ENCODE peak calls at places on chromosomes 3 and 15, in six cellular contexts. D is astrocyte; T is choroid plexus epithelial cell; Y is AG04449; V is CD8-positive, alpha-beta T cell; X is A549. F is an unnamed sample.

GRCh38 chr3:13515786-13516783 is 32.8 kb upstream of the FBLN2 start:
- DNase-seq in V (no peak), X (no peak), Y (no peak), T (peak), D (no peak), F (no peak)

GRCh38 chr3:4334548-4334947 is 31.4 kb downstream of the SETMAR start:
- DNase-seq in X (no peak), D (no peak), V (no peak), Y (no peak), T (no peak), F (no peak)

GRCh38 chr3:9780451-9780797 is 10.7 kb upstream of the CAMK1 start:
- DNase-seq in Y (no peak), X (no peak), D (no peak), T (no peak), V (no peak), F (no peak)

GRCh38 chr3:33355611-33356010 is 78.4 kb downstream of the FBXL2 start:
- DNase-seq in Y (no peak), T (peak), V (no peak), X (no peak), D (peak), F (no peak)

GRCh38 chr3:140501054-140501769 is 176.7 kb upstream of the TRIM42 start:
- DNase-seq in V (no peak), X (no peak), Y (no peak), T (no peak), D (peak), F (peak)

GRCh38 chr3:142894493-142894892 is 5.6 kb upstream of the PCOLCE2 start:
- DNase-seq in T (no peak), X (no peak), V (no peak), Y (no peak), D (no peak), F (no peak)

GRCh38 chr3:195906865-195907729 is 1.3 kb downstream of the TNK2 start:
- DNase-seq in Y (no peak), T (no peak), D (no peak), V (peak), X (no peak), F (no peak)

GRCh38 chr3:85360742-85361387 is 402.1 kb downstream of the CADM2 start:
- DNase-seq in T (peak), V (no peak), Y (no peak), D (peak), X (peak), F (peak)

GRCh38 chr3:32143849-32144757 is 37.7 kb downstream of the GPD1L start:
- DNase-seq in D (peak), T (peak), X (peak), Y (peak), V (peak), F (peak)

GRCh38 chr3:62604746-62605351 is 231.5 kb upstream of the FEZF2 start:
- DNase-seq in Y (no peak), X (no peak), V (no peak), D (no peak), T (no peak), F (no peak)

GRCh38 chr3:42652611-42653302 is 740 bp upstream of the ZBTB47 start:
- DNase-seq in X (peak), D (peak), Y (peak), T (peak), V (no peak), F (peak)

GRCh38 chr15:100544946-100545345 is 16.2 kb upstream of the CERS3 start:
- DNase-seq in Y (no peak), D (no peak), V (no peak), X (no peak), T (no peak), F (no peak)

GRCh38 chr3:65732060-65732933 is 306.4 kb downstream of the MAGI1 start:
- DNase-seq in T (peak), D (peak), V (no peak), Y (no peak), X (peak), F (peak)

GRCh38 chr15:60592386-60593339 is 113.7 kb upstream of the ICE2 start:
- DNase-seq in V (peak), T (peak), Y (no peak), D (peak), X (peak), F (no peak)

GRCh38 chr3:57048052-57048671 is 12.3 kb upstream of the SPATA12 start:
- DNase-seq in V (no peak), Y (no peak), X (no peak), D (peak), T (no peak), F (no peak)

GRCh38 chr3:53114412-53115074 is 15.7 kb downstream of the RFT1 start:
- DNase-seq in D (peak), Y (no peak), T (no peak), X (no peak), V (no peak), F (no peak)

GRCh38 chr3:197499427-197499826 is 56.3 kb downstream of the BDH1 start:
- DNase-seq in V (no peak), T (peak), X (peak), D (peak), Y (no peak), F (no peak)

GRCh38 chr3:4829031-4829394 is 150.2 kb upstream of the BHLHE40 start:
- DNase-seq in D (peak), V (no peak), T (no peak), X (no peak), Y (no peak), F (no peak)

GRCh38 chr3:44130249-44130648 is 111.4 kb upstream of the TOPAZ1 start:
- DNase-seq in T (no peak), X (no peak), Y (no peak), V (no peak), D (no peak), F (no peak)

GRCh38 chr3:123080864-123081562 is 14.2 kb downstream of the PDIA5 start:
- DNase-seq in T (no peak), D (no peak), V (no peak), Y (no peak), X (no peak), F (no peak)

GRCh38 chr15:56734013-56734625 is 810 bp upstream of the ZNF280D start:
- DNase-seq in X (no peak), D (no peak), Y (no peak), T (no peak), V (no peak), F (no peak)
- H3K4me3 ChIP-seq in X (peak), D (no peak), Y (peak), T (no peak), V (peak), F (peak)

DNA sequence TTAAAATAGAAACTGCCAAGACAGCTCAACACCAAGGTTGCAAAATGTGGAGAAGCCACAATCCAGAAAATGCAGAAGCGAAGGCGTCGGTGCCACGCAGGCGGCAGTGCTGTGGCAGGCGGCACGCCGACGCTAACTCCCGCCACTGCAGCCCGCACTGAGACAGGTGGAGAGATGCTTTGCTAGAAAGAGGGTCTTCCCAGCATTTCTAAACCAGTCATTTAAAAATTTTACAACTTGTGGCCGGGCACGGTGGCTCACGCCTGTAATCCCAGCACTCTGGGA is 23.2 kb downstream of the CYFIP1 start:
- DNase-seq in X (no peak), D (no peak), V (no peak), T (no peak), Y (no peak), F (no peak)
- TF ChIP-seq CTCF in X (no peak), D (no peak), V (no peak), T (no peak), Y (no peak), F (no peak)

GRCh38 chr3:181318321-181318720 is 328.8 kb upstream of the DNAJC19 start:
- DNase-seq in D (no peak), V (no peak), X (no peak), T (no peak), Y (no peak), F (no peak)

GRCh38 chr3:181317521-181317920 is 328.0 kb upstream of the DNAJC19 start:
- DNase-seq in D (no peak), Y (no peak), V (no peak), X (no peak), T (no peak), F (no peak)

GRCh38 chr3:181316481-181316880 is 326.9 kb upstream of the DNAJC19 start:
- DNase-seq in T (peak), D (peak), V (no peak), X (no peak), Y (no peak), F (no peak)

GRCh38 chr3:181311186-181311585 is 321.6 kb upstream of the DNAJC19 start:
- DNase-seq in Y (no peak), V (no peak), X (no peak), T (no peak), D (no peak), F (no peak)

DNA sequence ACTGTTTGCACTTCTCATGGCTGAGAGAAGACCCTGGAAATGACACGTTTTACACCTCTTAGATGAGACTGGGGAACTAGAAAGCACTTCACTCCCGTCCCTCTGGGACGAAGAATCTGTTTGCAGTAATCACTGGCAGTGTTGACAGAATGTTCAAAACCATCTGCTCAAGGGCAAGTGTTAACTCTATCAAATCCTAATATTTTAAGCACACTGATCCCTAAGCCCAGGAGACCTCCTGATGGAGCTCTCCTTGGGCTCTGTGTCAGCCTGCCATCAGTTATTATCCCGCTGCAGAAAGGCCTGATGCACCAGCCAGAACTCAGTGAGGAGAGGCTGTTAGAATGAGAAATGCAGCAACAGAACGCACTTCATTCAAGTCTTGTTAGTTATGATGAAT is 323.8 kb upstream of the DNAJC19 start:
- DNase-seq in D (no peak), T (no peak), X (no peak), Y (no peak), V (no peak), F (no peak)
- H3K4me3 ChIP-seq in D (no peak), T (no peak), X (no peak), Y (no peak), V (no peak), F (no peak)

GRCh38 chr15:99176757-99177156 is 71.9 kb downstream of the SYNM start:
- DNase-seq in X (no peak), V (no peak), T (no peak), Y (no peak), D (no peak), F (no peak)

GRCh38 chr15:99180963-99181306 is 68.4 kb downstream of the TTC23 start:
- DNase-seq in D (no peak), Y (no peak), X (no peak), T (no peak), V (no peak), F (no peak)

GRCh38 chr15:99181544-99181943 is 67.8 kb downstream of the TTC23 start:
- DNase-seq in V (no peak), T (peak), D (no peak), X (no peak), Y (no peak), F (no peak)

GRCh38 chr15:99177679-99178078 is 71.7 kb downstream of the TTC23 start:
- DNase-seq in V (no peak), D (no peak), T (no peak), Y (no peak), X (no peak), F (no peak)

DNA sequence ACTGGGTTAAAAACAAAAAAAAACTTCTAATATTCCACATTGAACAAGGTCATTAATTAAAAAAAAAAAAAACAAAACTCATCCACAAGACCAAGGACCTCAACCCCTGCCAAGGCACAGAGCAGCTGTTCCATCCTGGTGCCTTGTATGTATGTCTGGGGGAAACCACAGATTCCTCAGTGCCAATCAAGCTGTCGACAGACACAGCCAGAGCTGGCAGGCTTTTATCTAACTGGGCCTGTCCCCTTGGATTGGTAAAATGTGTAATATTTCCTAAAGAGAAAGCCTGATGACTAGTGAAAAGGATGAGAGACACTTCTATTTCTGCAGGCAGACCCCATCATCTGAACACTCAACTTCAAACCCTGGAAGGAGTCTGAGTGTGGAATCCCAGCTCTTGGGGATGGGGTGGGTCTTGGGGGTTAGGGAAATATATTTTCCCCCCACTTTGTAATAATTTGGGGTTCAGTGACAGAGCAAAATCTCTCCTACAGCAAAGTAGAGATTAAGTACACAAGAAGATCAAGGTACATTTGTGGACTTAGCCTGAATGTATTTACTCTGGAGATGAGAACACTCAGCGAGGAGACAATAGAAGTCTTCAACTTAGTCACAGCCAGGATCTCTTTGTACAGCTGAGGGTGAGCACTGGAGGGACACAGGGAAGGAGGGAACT is 69.0 kb downstream of the TTC23 start:
- DNase-seq in V (no peak), X (no peak), Y (no peak), T (no peak), D (peak), F (no peak)
- TF ChIP-seq CTCF in V (no peak), X (no peak), Y (no peak), T (no peak), D (no peak), F (no peak)

GRCh38 chr3:15330031-15330596 is 2.3 kb downstream of the SH3BP5 start:
- DNase-seq in V (no peak), T (peak), D (peak), Y (peak), X (no peak), F (no peak)
- H3K4me3 ChIP-seq in V (no peak), T (peak), D (peak), Y (peak), X (no peak), F (no peak)

GRCh38 chr15:62643571-62643970 is 399.0 kb upstream of the TPM1 start:
- DNase-seq in Y (no peak), V (no peak), T (no peak), D (no peak), X (no peak), F (no peak)
- TF ChIP-seq CTCF in Y (no peak), V (no peak), T (no peak), D (no peak), X (no peak), F (no peak)

GRCh38 chr3:158103956-158104338 is 2.3 kb downstream of the SHOX2 start:
- DNase-seq in Y (no peak), T (no peak), D (no peak), V (no peak), X (no peak), F (no peak)
- H3K4me3 ChIP-seq in Y (peak), T (no peak), D (no peak), V (no peak), X (no peak), F (no peak)

GRCh38 chr3:27610800-27611199 is 111.3 kb downstream of the EOMES start:
- DNase-seq in V (no peak), D (no peak), T (no peak), X (no peak), Y (no peak), F (no peak)

GRCh38 chr3:27606537-27606936 is 115.6 kb downstream of the EOMES start:
- DNase-seq in Y (no peak), D (peak), X (no peak), T (peak), V (no peak), F (no peak)

GRCh38 chr3:27607370-27607769 is 114.8 kb downstream of the EOMES start:
- DNase-seq in V (no peak), X (no peak), Y (no peak), T (peak), D (no peak), F (no peak)
- TF ChIP-seq CTCF in V (no peak), X (no peak), Y (no peak), T (no peak), D (no peak), F (no peak)

F was measured in epithelial cell of proximal tubule.